ENCODE peak calls at places on chromosomes 4 and X, in four cellular contexts. S is HepG2, Q is K562, L is GM12878. H is an unnamed sample.

GRCh38 chr4:84691800-84692199 is 108.9 kb downstream of the CDS1 start:
- DNase-seq in S (no peak), Q (no peak), L (no peak), H (no peak)

GRCh38 chr4:15778742-15779231 is 659 bp downstream of the CD38 start:
- DNase-seq in S (no peak), Q (no peak), L (no peak), H (no peak)

GRCh38 chrX:149851864-149852263 is 29.1 kb upstream of the MAGEA8 start:
- DNase-seq in S (no peak), Q (no peak), L (no peak), H (no peak)

GRCh38 chrX:427812-428725 is 41.4 kb upstream of the PPP2R3B start:
- DNase-seq in S (peak), Q (peak), L (no peak), H (peak)

GRCh38 chrX:17527135-17527701 is 152.2 kb downstream of the NHS start:
- DNase-seq in S (no peak), Q (no peak), L (no peak), H (no peak)

GRCh38 chrX:132984058-132984650 is 25.7 kb upstream of the HS6ST2 start:
- DNase-seq in S (no peak), Q (no peak), L (no peak), H (peak)

GRCh38 chr4:70705856-70706461 is 15.8 kb upstream of the RUFY3 start:
- DNase-seq in S (no peak), Q (no peak), L (no peak), H (no peak)

GRCh38 chr4:146190393-146190910 is 14.9 kb downstream of the LSM6 start:
- DNase-seq in S (no peak), Q (no peak), L (no peak), H (no peak)

GRCh38 chrX:72621619-72622485 is 49.2 kb upstream of the HDAC8 start:
- DNase-seq in S (no peak), Q (no peak), L (peak), H (no peak)

GRCh38 chr4:14520171-14520570 is 482.1 kb upstream of the CPEB2 start:
- DNase-seq in S (no peak), Q (no peak), L (no peak), H (peak)

GRCh38 chrX:85326234-85327059 is 53.0 kb downstream of the POF1B start:
- DNase-seq in S (no peak), Q (no peak), L (no peak), H (no peak)

GRCh38 chr4:101420661-101421060 is 73.3 kb upstream of the PPP3CA start:
- DNase-seq in S (no peak), Q (no peak), L (no peak), H (no peak)

GRCh38 chr4:186727149-186727976 is 3.7 kb upstream of the FAT1 start:
- DNase-seq in S (no peak), Q (no peak), L (no peak), H (no peak)

GRCh38 chr4:80307183-80307735 is 28.3 kb upstream of the CFAP299 start:
- DNase-seq in S (no peak), Q (no peak), L (no peak), H (no peak)

GRCh38 chr4:140427104-140427918 is at the start of gene CLGN:
- DNase-seq in S (peak), Q (peak), L (peak), H (peak)

GRCh38 chrX:128992107-128992971 is 531.0 kb downstream of the SMARCA1 start:
- DNase-seq in S (no peak), Q (no peak), L (no peak), H (peak)

GRCh38 chrX:133402042-133402453 is 13.2 kb downstream of the GPC4 start:
- DNase-seq in S (no peak), Q (no peak), L (no peak), H (no peak)

GRCh38 chrX:68498044-68498507 is 775 bp upstream of the YIPF6 start:
- DNase-seq in S (peak), Q (no peak), L (no peak), H (peak)

GRCh38 chr4:76896731-76897521 is 1.0 kb downstream of the SOWAHB start:
- DNase-seq in S (no peak), Q (no peak), L (no peak), H (peak)

GRCh38 chrX:110066488-110067225 is 63.7 kb downstream of the TMEM164 start:
- DNase-seq in S (no peak), Q (no peak), L (no peak), H (no peak)

GRCh38 chr4:60020389-60020788 is 1179.7 kb upstream of the ADGRL3 start:
- DNase-seq in S (no peak), Q (no peak), L (no peak), H (no peak)

GRCh38 chr4:85603437-85604336 is 128.7 kb downstream of the ARHGAP24 start:
- DNase-seq in S (no peak), Q (no peak), L (no peak), H (peak)

GRCh38 chrX:25523574-25523973 is 507.8 kb upstream of the ARX start:
- DNase-seq in S (peak), Q (no peak), L (no peak), H (peak)

GRCh38 chr4:24287096-24287495 is 297.3 kb downstream of the DHX15 start:
- DNase-seq in S (no peak), Q (no peak), L (no peak), H (no peak)
- TF ChIP-seq RFX5 in S (no peak), Q (no peak), L (no peak), H (no peak)

GRCh38 chr4:4480685-4481393 is 61.0 kb downstream of the STX18 start:
- DNase-seq in S (no peak), Q (no peak), L (no peak), H (peak)
- TF ChIP-seq RAD21 in S (no peak), Q (peak), L (peak), H (peak)

GRCh38 chr4:97987019-97987648 is 156.1 kb downstream of the STPG2 start:
- DNase-seq in S (peak), Q (no peak), L (no peak), H (peak)
- TF ChIP-seq ZBTB33 in S (no peak), Q (no peak), L (no peak), H (no peak)

DNA sequence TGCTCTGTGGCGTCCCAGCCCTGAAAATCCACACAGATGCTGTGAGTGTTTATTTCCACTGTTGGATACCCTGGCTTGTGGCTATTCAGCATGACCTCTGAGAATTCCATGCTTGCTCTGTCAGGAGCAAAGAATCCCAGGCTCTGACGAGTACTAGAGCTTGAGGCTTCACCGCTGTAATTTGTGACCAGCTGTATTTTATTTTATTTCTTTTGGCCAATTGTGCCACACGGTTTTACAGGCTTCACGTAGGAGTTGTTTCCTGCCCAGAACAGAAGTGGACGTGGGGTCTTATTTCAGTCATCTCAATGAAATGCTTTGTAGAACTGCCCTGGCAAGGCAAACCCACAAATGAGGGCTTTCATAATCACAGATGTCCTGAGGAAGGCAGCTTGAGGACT is 69.4 kb upstream of the CLDN34 start:
- DNase-seq in S (no peak), Q (no peak), L (no peak), H (no peak)
- TF ChIP-seq RFX5 in S (no peak), Q (no peak), L (no peak), H (no peak)

H was measured in SK-N-SH.